ENCODE peak calls at places on chromosomes 16 and 17, in nine cellular contexts. T is lower lobe of right lung; X is lung; D is dorsolateral prefrontal cortex; O is effector memory CD4-positive, alpha-beta T cell; Q is thyroid gland; K is tibial nerve; E is astrocyte of the spinal cord; B is AG04450. V is an unnamed sample.

GRCh38 chr17:50047488-50048126 is 8.3 kb upstream of the ITGA3 start:
- DNase-seq in B (no peak), Q (peak; percentile 56), E (peak; percentile 80), D (no peak), T (no peak), K (peak; percentile 10), O (no peak), X (no peak), V (no peak)

GRCh38 chr17:66359351-66359750 is 56.9 kb downstream of the PRKCA start:
- DNase-seq in K (no peak), X (no peak), B (no peak), O (no peak), T (no peak), Q (no peak), E (no peak), D (no peak), V (no peak)

GRCh38 chr16:81583893-81584705 is 139.5 kb downstream of the CMIP start:
- DNase-seq in K (no peak), T (peak; percentile 73), Q (no peak), X (peak; percentile 81), O (no peak), E (peak; percentile 33), B (peak; percentile 58), D (no peak), V (peak; percentile 64)

GRCh38 chr17:49079840-49080663 is 52.5 kb upstream of the B4GALNT2 start:
- DNase-seq in D (no peak), O (no peak), K (no peak), X (no peak), Q (no peak), T (no peak), B (no peak), E (no peak), V (no peak)

GRCh38 chr17:77778636-77779524 is 179.6 kb upstream of the TNRC6C start:
- DNase-seq in T (peak; percentile 69), B (no peak), O (no peak), Q (peak; percentile 84), D (peak; percentile 73), E (no peak), X (peak; percentile 39), K (peak; percentile 27), V (peak; percentile 28)

GRCh38 chr17:65698381-65699061 is 137.1 kb upstream of the AXIN2 start:
- DNase-seq in Q (no peak), E (peak; percentile 85), B (peak; percentile 34), K (no peak), O (no peak), X (peak; percentile 31), D (no peak), T (no peak), V (no peak)

GRCh38 chr16:85720319-85720637 is 30.6 kb downstream of the C16orf74 start:
- DNase-seq in Q (no peak), D (no peak), X (no peak), T (no peak), E (no peak), K (no peak), B (no peak), O (no peak), V (peak; percentile 41)

GRCh38 chr17:39083270-39083669 is 68.2 kb downstream of the PLXDC1 start:
- DNase-seq in D (no peak), K (no peak), X (no peak), T (no peak), Q (no peak), B (no peak), E (no peak), O (no peak), V (no peak)

GRCh38 chr16:57859331-57859730 is 57.0 kb upstream of the KIFC3 start:
- DNase-seq in X (no peak), D (no peak), B (no peak), K (no peak), E (peak; percentile 64), T (no peak), Q (no peak), O (no peak), V (no peak)

GRCh38 chr17:66348605-66349165 is 46.3 kb downstream of the PRKCA start:
- DNase-seq in Q (peak; percentile 76), B (peak; percentile 62), T (no peak), K (no peak), O (no peak), E (peak; percentile 88), X (peak; percentile 62), D (no peak), V (peak; percentile 66)

GRCh38 chr17:51088287-51088686 is 32.4 kb downstream of the SPAG9 start:
- DNase-seq in E (no peak), Q (no peak), K (no peak), X (no peak), O (no peak), B (no peak), D (no peak), T (no peak), V (no peak)

GRCh38 chr17:65029605-65030308 is 26.8 kb downstream of the GNA13 start:
- DNase-seq in K (no peak), O (no peak), B (no peak), T (no peak), E (no peak), X (no peak), Q (no peak), D (no peak), V (no peak)

GRCh38 chr16:23709536-23709935 is 3.5 kb downstream of the ERN2 start:
- DNase-seq in E (no peak), T (no peak), Q (no peak), B (no peak), O (no peak), K (no peak), X (no peak), D (no peak), V (no peak)

DNA sequence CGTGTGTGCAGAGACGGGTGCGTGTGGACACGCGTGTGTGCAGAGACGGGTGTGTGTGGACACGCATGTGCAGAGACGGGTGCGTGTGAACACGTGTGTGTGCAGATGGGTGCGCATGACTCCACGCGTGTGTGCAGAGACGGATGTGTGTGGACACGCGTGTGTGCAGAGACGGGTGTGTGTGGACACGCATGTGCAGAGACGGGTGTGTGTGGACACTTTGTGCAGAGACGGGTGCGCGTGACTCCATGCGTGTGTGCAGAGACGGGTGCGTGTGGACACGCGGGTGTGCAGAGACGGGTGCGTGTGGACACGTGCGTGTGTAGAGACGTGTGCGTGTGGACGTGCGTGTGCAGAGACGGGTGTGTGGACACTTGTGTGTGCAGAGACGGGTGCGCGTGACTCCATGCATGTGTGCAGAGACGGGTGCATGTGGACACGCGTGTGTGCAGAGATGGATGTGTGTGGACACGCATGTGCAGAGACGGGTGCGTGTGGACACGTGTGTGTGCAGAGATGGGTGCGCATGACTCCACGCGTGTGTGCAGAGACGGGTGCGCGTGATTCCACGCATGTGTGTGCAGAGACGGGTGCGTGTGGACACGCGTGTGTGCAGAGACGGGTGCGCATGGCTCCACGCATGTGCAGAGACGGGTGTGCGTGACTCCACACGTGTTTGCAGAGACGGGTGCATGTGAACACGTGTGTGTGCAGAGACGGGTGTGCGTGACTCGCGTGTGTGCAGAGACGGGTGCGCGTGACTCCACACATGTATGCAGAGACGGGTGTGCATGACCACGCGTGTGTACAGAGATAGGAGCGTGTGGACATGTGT is 1.6 kb upstream of the CD7 start:
- DNase-seq in B (no peak), X (no peak), O (no peak), E (no peak), Q (no peak), T (no peak), D (no peak), K (no peak), V (no peak)
- H3K4me3 ChIP-seq in B (no peak overlapping the region), X (no peak overlapping the region), O (no peak overlapping the region), E (no peak overlapping the region), Q (no peak overlapping the region), T (no peak overlapping the region), D (no peak overlapping the region), K (no peak overlapping the region), V (no peak overlapping the region)

GRCh38 chr16:70687671-70688265 is 1.9 kb upstream of the MTSS2 start:
- DNase-seq in B (no peak), O (no peak), D (no peak), E (no peak), X (no peak), T (no peak), Q (no peak), K (no peak), V (no peak)

GRCh38 chr16:70686376-70687171 is 721 bp upstream of the MTSS2 start:
- DNase-seq in Q (no peak), T (no peak), O (no peak), E (no peak), B (no peak), D (no peak), K (no peak), X (no peak), V (no peak)

GRCh38 chr16:70685938-70686375 is at the start of gene MTSS2:
- DNase-seq in X (peak; percentile 83), T (peak; percentile 86), Q (peak; percentile 91), E (peak; percentile 91), D (peak; percentile 90), O (no peak), B (peak; percentile 68), K (peak; percentile 74), V (peak; percentile 83)

GRCh38 chr16:70688266-70688742 is 2.5 kb upstream of the MTSS2 start:
- DNase-seq in B (no peak), T (peak; percentile 84), K (peak; percentile 43), D (peak; percentile 85), E (no peak), X (peak; percentile 78), Q (peak; percentile 51), O (no peak), V (peak; percentile 42)

DNA sequence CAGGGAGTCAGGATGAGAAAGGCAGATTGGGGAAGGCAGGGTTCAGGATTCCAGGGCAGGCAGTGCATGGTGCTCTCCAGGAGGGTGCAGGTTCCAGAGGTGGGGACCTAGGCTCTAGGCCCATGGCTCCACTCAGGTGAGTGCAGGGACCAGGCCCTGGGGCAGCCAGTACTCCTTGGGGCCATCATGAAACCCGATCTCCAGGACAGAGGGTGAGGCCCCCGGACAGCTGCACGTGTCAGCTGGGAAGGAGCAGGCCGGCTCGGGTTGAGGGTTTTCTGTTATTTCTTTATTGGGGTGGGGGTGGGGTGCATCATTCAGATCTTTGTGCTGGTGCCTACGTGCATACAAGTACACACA is 1.3 kb upstream of the MTSS2 start:
- DNase-seq in O (no peak), K (no peak), Q (no peak), E (no peak), T (no peak), X (no peak), B (no peak), D (no peak), V (no peak)
- H3K4me3 ChIP-seq in O (no peak overlapping the region), K (no peak overlapping the region), Q (no peak overlapping the region), E (no peak overlapping the region), T (no peak overlapping the region), X (no peak overlapping the region), B (no peak overlapping the region), D (peak overlapping the region; percentile 89), V (no peak overlapping the region)

GRCh38 chr16:4182581-4183257 is 59.2 kb downstream of the SRL start:
- DNase-seq in B (no peak), Q (no peak), O (no peak), E (no peak), T (no peak), K (no peak), D (no peak), X (no peak), V (no peak)
- H3K4me3 ChIP-seq in B (peak overlapping the region; percentile 75), Q (no peak overlapping the region), O (peak overlapping the region; percentile 83), E (peak overlapping the region; percentile 72), T (peak overlapping the region; percentile 76), K (peak overlapping the region; percentile 88), D (peak overlapping the region; percentile 83), X (peak overlapping the region; percentile 75), V (no peak overlapping the region)

GRCh38 chr17:79909121-79909520 is 69.9 kb upstream of the CBX4 start:
- DNase-seq in B (no peak), K (no peak), D (no peak), Q (no peak), E (no peak), T (peak; percentile 24), X (no peak), O (no peak), V (no peak)
- H3K4me3 ChIP-seq in B (no peak overlapping the region), K (no peak overlapping the region), D (no peak overlapping the region), Q (no peak overlapping the region), E (no peak overlapping the region), T (no peak overlapping the region), X (no peak overlapping the region), O (no peak overlapping the region), V (no peak overlapping the region)

GRCh38 chr16:49664221-49665215 is 191.4 kb downstream of the ZNF423 start:
- DNase-seq in Q (peak; percentile 5), K (no peak), X (no peak), O (no peak), T (no peak), E (no peak), D (no peak), B (no peak), V (peak; percentile 41)
- H3K4me3 ChIP-seq in Q (no peak overlapping the region), K (no peak overlapping the region), X (no peak overlapping the region), O (no peak overlapping the region), T (peak overlapping the region; percentile 3), E (no peak overlapping the region), D (no peak overlapping the region), B (no peak overlapping the region), V (no peak overlapping the region)